ENCODE peak calls at places on chromosome 11, in ten cellular contexts. D is activated CD4-positive, alpha-beta T cell treated with anti-CD3 and anti-CD28 coated beads, Interleukin-2, amount 50 U/mL, for 4 hours; L is amniotic epithelial cell; P is neuronal stem cell; R is midbrain; O is MV-4-11; M is T-helper 9 cell; V is immature natural killer cell; T is stimulated activated CD4-positive, alpha-beta T cell treated with anti-CD3 and anti-CD28 coated beads, Interleukin-4, amount 100 ng/mL, for 24 hours; U is CD14-positive monocyte. H is an unnamed sample.

GRCh38 chr11:3049430-3050243 is 7.6 kb downstream of the CARS1 start:
- DNase-seq in M (peak; percentile 64), P (no peak), U (peak; percentile 69), V (peak; percentile 80), O (peak; percentile 96), T (peak; percentile 77), D (peak; percentile 72), L (peak; percentile 97), R (peak; percentile 90), H (no peak)

GRCh38 chr11:2741377-2742131 is 41.8 kb upstream of the KCNQ1OT1 start:
- DNase-seq in P (no peak), L (peak; percentile 92), R (no peak), T (no peak), O (peak; percentile 80), D (no peak), V (no peak), M (no peak), U (peak; percentile 34), H (no peak)

GRCh38 chr11:117225553-117226170 is 6.2 kb downstream of the PCSK7 start:
- DNase-seq in P (no peak), L (no peak), M (no peak), R (no peak), T (no peak), V (no peak), U (no peak), O (no peak), D (no peak), H (no peak)

GRCh38 chr11:6572215-6572614 is 31.2 kb downstream of the RRP8 start:
- DNase-seq in U (no peak), L (peak; percentile 83), R (peak; percentile 13), P (no peak), V (no peak), O (no peak), T (no peak), M (no peak), D (no peak), H (no peak)

GRCh38 chr11:132648841-132649240 is 883.5 kb downstream of the OPCML start:
- DNase-seq in V (no peak), T (no peak), U (no peak), O (no peak), M (no peak), P (no peak), D (no peak), L (peak; percentile 9), R (no peak), H (no peak)

GRCh38 chr11:103851166-103851651 is 185.2 kb upstream of the DDI1 start:
- DNase-seq in T (no peak), V (no peak), U (no peak), L (peak; percentile 98), D (no peak), P (no peak), R (no peak), O (no peak), M (no peak), H (no peak)

GRCh38 chr11:9838229-9838628 is 174.4 kb downstream of the SWAP70 start:
- DNase-seq in L (no peak), O (no peak), P (no peak), U (no peak), D (no peak), T (no peak), R (no peak), V (no peak), M (no peak), H (no peak)

GRCh38 chr11:116353517-116353916 is 419.3 kb downstream of the BUD13 start:
- DNase-seq in V (no peak), L (no peak), O (no peak), P (no peak), D (no peak), R (no peak), T (no peak), U (no peak), M (no peak), H (no peak)

GRCh38 chr11:119892311-119892808 is 163.4 kb upstream of the NECTIN1 start:
- DNase-seq in U (no peak), D (no peak), L (no peak), V (no peak), P (no peak), M (no peak), R (no peak), T (no peak), O (peak; percentile 11), H (no peak)

GRCh38 chr11:35932641-35933571 is 11.0 kb upstream of the LDLRAD3 start:
- DNase-seq in R (no peak), D (no peak), O (peak; percentile 98), V (no peak), P (no peak), L (peak; percentile 48), U (no peak), T (no peak), M (no peak), H (no peak)

GRCh38 chr11:32244453-32244852 is 153.6 kb downstream of the RCN1 start:
- DNase-seq in L (no peak), U (no peak), V (no peak), P (no peak), D (no peak), T (no peak), R (no peak), M (no peak), O (no peak), H (no peak)

GRCh38 chr11:10108901-10109665 is 184.9 kb downstream of the SBF2 start:
- DNase-seq in M (no peak), U (no peak), P (no peak), L (no peak), R (no peak), O (no peak), V (no peak), D (no peak), T (no peak), H (no peak)

GRCh38 chr11:69949327-69949726 is 128.8 kb upstream of the ANO1 start:
- DNase-seq in D (no peak), R (no peak), O (no peak), M (no peak), P (no peak), L (peak; percentile 20), V (no peak), T (no peak), U (no peak), H (no peak)

GRCh38 chr11:82936261-82936660 is 34.7 kb downstream of the DDIAS start:
- DNase-seq in R (no peak), O (no peak), M (no peak), V (no peak), D (no peak), T (no peak), P (no peak), L (peak; percentile 21), U (no peak), H (no peak)

GRCh38 chr11:66766681-66767080 is 37.7 kb upstream of the SPTBN2 start:
- DNase-seq in V (no peak), R (no peak), P (no peak), T (no peak), D (no peak), O (no peak), U (no peak), L (no peak), M (no peak), H (no peak)

GRCh38 chr11:70559516-70559915 is 161.2 kb downstream of the CTTN start:
- DNase-seq in U (no peak), M (no peak), O (no peak), V (no peak), D (no peak), L (no peak), R (no peak), T (no peak), P (no peak), H (no peak)

GRCh38 chr11:12617632-12618031 is 56.6 kb upstream of the TEAD1 start:
- DNase-seq in L (no peak), D (no peak), R (no peak), U (no peak), V (no peak), P (no peak), M (no peak), O (no peak), T (no peak), H (no peak)

GRCh38 chr11:92276773-92277172 is 52.2 kb downstream of the FAT3 start:
- DNase-seq in V (no peak), L (peak; percentile 15), U (no peak), O (no peak), R (no peak), M (no peak), P (no peak), T (no peak), D (no peak), H (no peak)

GRCh38 chr11:1053121-1053901 is 16.8 kb upstream of the MUC6 start:
- DNase-seq in P (no peak), R (no peak), L (no peak), U (peak; percentile 48), V (no peak), D (no peak), O (no peak), M (no peak), T (no peak), H (no peak)

GRCh38 chr11:44621784-44622183 is 56.3 kb downstream of the CD82 start:
- DNase-seq in O (peak; percentile 43), T (peak; percentile 3), M (no peak), P (no peak), R (no peak), U (peak; percentile 38), L (no peak), V (no peak), D (no peak), H (no peak)

GRCh38 chr11:102306048-102306575 is 11.2 kb upstream of the BIRC3 start:
- DNase-seq in M (no peak), O (no peak), P (no peak), L (no peak), V (no peak), U (no peak), T (no peak), D (no peak), R (peak; percentile 24), H (no peak)

GRCh38 chr11:91795139-91795887 is 429.3 kb upstream of the FAT3 start:
- DNase-seq in R (no peak), D (no peak), T (no peak), U (no peak), M (no peak), V (no peak), P (no peak), L (no peak), O (no peak), H (no peak)

GRCh38 chr11:111419641-111420327 is 40.7 kb upstream of the POU2AF1 start:
- DNase-seq in T (no peak), O (no peak), P (no peak), V (no peak), D (no peak), R (peak; percentile 46), U (no peak), M (no peak), L (no peak), H (no peak)

GRCh38 chr11:120400564-120401364 is 64.6 kb downstream of the ARHGEF12 start:
- DNase-seq in O (peak; percentile 90), D (no peak), M (no peak), V (no peak), R (no peak), U (no peak), L (peak; percentile 99), T (no peak), P (no peak), H (no peak)

GRCh38 chr11:60263434-60263833 is 17.0 kb upstream of the MS4A4A start:
- DNase-seq in T (no peak), U (no peak), O (peak; percentile 92), L (no peak), R (no peak), V (no peak), M (no peak), D (no peak), P (no peak), H (no peak)

GRCh38 chr11:5922749-5923426 is 19.2 kb upstream of the OR56A3 start:
- DNase-seq in V (no peak), U (no peak), P (no peak), R (no peak), L (no peak), M (no peak), O (peak; percentile 11), T (peak; percentile 15), D (no peak), H (no peak)

GRCh38 chr11:78213526-78214330 is 25.0 kb downstream of the USP35 start:
- DNase-seq in O (no peak), P (no peak), U (no peak), V (no peak), M (no peak), D (no peak), L (no peak), R (no peak), T (no peak), H (peak; percentile 39)

GRCh38 chr11:27520226-27520625 is 13.7 kb upstream of the LIN7C start:
- DNase-seq in L (peak; percentile 20), T (no peak), O (no peak), D (no peak), U (no peak), P (no peak), M (no peak), V (no peak), R (no peak), H (no peak)

H was measured in Jurkat, Clone E6-1.